ENCODE peak calls at places on chromosomes 1 and 21, in six cellular contexts. T is fibroblast of mammary gland, G is hepatocyte, K is GM20000, L is bronchial epithelial cell, W is adrenal gland. Z is an unnamed sample.

GRCh38 chr1:93446837-93447451 is 974 bp upstream of the FNBP1L start:
- DNase-seq in L (peak; percentile 93), T (peak; percentile 13), K (peak; percentile 20), G (peak; percentile 24), W (peak; percentile 31), Z (no peak)

GRCh38 chr21:30251781-30252180 is 31.0 kb downstream of the KRTAP24-1 start:
- DNase-seq in W (no peak), L (peak; percentile 82), K (no peak), T (peak; percentile 51), G (no peak), Z (no peak)

GRCh38 chr1:204637985-204638356 is 47.6 kb downstream of the LRRN2 start:
- DNase-seq in K (no peak), L (no peak), T (peak; percentile 48), W (no peak), G (peak; percentile 55), Z (no peak)

GRCh38 chr1:15704526-15705183 is 20.5 kb downstream of the PLEKHM2 start:
- DNase-seq in T (peak; percentile 59), K (no peak), L (no peak), W (no peak), G (no peak), Z (no peak)

GRCh38 chr1:233075045-233075444 is 124.6 kb downstream of the NTPCR start:
- DNase-seq in W (no peak), G (no peak), L (peak; percentile 76), K (no peak), T (peak; percentile 94), Z (peak; percentile 38)

GRCh38 chr1:116690809-116691323 is 23.3 kb upstream of the IGSF3 start:
- DNase-seq in L (no peak), K (no peak), T (no peak), G (peak; percentile 39), W (no peak), Z (no peak)

GRCh38 chr1:188988589-188988988 is 1489.1 kb downstream of the BRINP3 start:
- DNase-seq in K (no peak), L (no peak), T (no peak), G (no peak), W (no peak), Z (no peak)

GRCh38 chr1:110250018-110250417 is 39.9 kb downstream of the KCNC4 start:
- DNase-seq in T (no peak), W (no peak), K (no peak), L (no peak), G (no peak), Z (no peak)

GRCh38 chr1:41456847-41457540 is 27.5 kb downstream of the EDN2 start:
- DNase-seq in G (no peak), L (no peak), W (no peak), T (no peak), K (no peak), Z (no peak)

GRCh38 chr1:2529776-2530500 is at the start of gene HES5:
- DNase-seq in T (no peak), G (no peak), W (no peak), L (no peak), K (no peak), Z (no peak)

DNA sequence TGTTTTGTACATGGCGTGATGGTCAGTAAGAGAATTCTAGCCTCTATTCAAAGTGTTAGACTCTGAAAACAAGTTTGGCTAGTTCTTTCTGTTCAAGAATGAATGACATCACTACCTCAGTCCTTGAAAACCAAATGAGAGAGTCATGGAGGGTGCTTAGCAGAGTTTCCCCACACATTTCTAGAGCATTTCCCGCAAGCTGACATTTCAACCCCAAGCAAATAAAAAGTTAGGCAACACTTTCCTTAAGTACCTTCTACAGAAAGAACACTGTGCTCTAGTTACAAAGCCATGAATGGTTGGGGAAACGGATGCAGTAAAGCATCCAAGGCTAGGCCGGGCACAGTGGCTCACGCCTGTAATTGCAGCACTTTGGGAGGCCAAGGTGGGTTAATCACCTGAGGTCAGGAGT is 47.9 kb upstream of the SLC44A3 start:
- DNase-seq in K (no peak), L (peak; percentile 100), T (peak; percentile 73), G (peak; percentile 57), W (no peak), Z (no peak)
- TF ChIP-seq CTCF in K (no peak), L (no peak), T (no peak), G (no peak), W (no peak), Z (no peak)

GRCh38 chr1:234545512-234546386 is 64.2 kb downstream of the IRF2BP2 start:
- DNase-seq in W (no peak), T (no peak), G (peak; percentile 82), L (no peak), K (no peak), Z (no peak)
- TF ChIP-seq CTCF in W (no peak), T (no peak), G (no peak), L (no peak), K (no peak), Z (no peak)

GRCh38 chr1:229714964-229715603 is 89.0 kb downstream of the URB2 start:
- DNase-seq in W (peak; percentile 14), T (peak; percentile 31), K (no peak), L (peak; percentile 32), G (no peak), Z (no peak)
- TF ChIP-seq CTCF in W (no peak), T (peak; percentile 31), K (peak; percentile 46), L (peak; percentile 60), G (no peak), Z (peak; percentile 30)

GRCh38 chr21:42010507-42011493 is 640 bp upstream of the ZBTB21 start:
- DNase-seq in L (no peak), K (peak; percentile 44), G (peak; percentile 58), T (no peak), W (peak; percentile 57), Z (no peak)
- TF ChIP-seq CTCF in L (no peak), K (no peak), G (peak; percentile 14), T (no peak), W (no peak), Z (no peak)

DNA sequence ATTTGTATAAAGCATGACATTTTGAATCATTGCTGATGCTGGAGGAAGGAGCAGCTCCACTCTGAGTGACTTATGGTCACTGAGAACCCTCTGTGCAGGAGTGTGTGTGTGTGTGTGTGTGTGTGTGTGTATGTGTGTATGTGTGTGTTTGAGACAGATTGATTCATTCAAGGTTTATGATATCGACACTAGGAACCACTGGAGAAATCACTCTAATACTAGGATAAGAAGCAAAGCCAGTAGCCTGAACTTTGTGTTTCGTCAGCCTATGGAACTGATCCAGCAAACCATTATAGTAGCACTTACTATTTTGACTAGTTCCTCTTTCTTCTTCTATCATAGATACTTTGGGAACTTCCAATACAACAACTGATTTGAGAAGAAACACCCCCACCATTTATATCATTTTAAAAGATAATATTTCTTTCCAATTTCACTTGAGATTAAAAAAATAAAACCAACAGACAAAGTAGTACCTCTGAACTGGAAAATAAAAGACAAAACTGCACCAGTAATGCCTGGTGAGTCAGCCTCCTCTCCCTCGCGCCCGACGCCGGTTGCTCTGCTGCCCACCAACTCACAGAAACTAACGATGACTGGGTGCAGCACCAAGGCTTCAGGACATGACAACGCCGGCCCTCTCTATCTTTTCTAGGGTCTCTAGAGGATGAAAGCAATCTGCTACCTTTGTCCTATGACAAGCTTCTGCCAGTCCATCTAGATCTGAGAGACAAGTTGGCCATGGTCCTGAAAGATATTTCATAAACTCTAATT is 20.9 kb downstream of the SLAMF1 start:
- DNase-seq in W (no peak), G (no peak), K (no peak), T (no peak), L (no peak), Z (no peak)
- TF ChIP-seq CTCF in W (no peak), G (no peak), K (no peak), T (no peak), L (no peak), Z (no peak)

GRCh38 chr1:62334434-62334833 is 15.2 kb upstream of the KANK4 start:
- DNase-seq in G (no peak), W (no peak), K (no peak), L (no peak), T (no peak), Z (no peak)
- TF ChIP-seq CTCF in G (no peak), W (no peak), K (no peak), L (no peak), T (peak; percentile 9), Z (no peak)

DNA sequence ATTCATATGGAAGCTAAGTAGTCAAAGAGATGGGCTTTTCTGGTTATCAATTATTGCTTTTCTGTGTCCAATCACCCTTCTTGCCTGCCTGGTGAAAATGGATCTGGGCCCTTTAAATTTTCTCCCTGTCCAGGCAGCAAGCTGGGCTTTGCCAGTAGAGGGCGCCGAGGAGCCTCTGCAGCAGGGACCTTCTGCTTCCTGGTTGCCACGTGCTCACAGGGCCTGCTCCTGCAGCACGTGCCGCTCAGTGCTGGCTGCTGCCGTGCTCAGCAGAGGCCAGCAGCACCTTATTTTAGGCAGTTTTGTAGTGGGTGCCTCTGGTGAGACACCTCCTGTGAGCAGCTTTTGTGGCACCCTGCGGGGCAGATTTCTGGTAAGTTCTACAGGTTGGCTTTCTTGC is 4.0 kb downstream of the ACTL8 start:
- DNase-seq in T (no peak), K (no peak), L (no peak), W (no peak), G (no peak), Z (no peak)
- TF ChIP-seq CTCF in T (peak; percentile 33), K (peak; percentile 6), L (no peak), W (no peak), G (peak; percentile 9), Z (peak; percentile 7)

GRCh38 chr1:20470174-20470573 is 15.8 kb downstream of the CAMK2N1 start:
- DNase-seq in T (no peak), L (no peak), K (no peak), G (no peak), W (no peak), Z (no peak)

GRCh38 chr1:20466231-20466630 is 19.8 kb downstream of the CAMK2N1 start:
- DNase-seq in K (no peak), G (no peak), W (no peak), T (no peak), L (no peak), Z (no peak)

GRCh38 chr1:20472860-20473711 is 12.9 kb downstream of the CAMK2N1 start:
- DNase-seq in G (peak; percentile 88), T (peak; percentile 67), L (peak; percentile 39), W (peak; percentile 89), K (peak; percentile 73), Z (no peak)

GRCh38 chr1:20472121-20472520 is 13.9 kb downstream of the CAMK2N1 start:
- DNase-seq in K (no peak), W (no peak), T (no peak), G (no peak), L (no peak), Z (no peak)

DNA sequence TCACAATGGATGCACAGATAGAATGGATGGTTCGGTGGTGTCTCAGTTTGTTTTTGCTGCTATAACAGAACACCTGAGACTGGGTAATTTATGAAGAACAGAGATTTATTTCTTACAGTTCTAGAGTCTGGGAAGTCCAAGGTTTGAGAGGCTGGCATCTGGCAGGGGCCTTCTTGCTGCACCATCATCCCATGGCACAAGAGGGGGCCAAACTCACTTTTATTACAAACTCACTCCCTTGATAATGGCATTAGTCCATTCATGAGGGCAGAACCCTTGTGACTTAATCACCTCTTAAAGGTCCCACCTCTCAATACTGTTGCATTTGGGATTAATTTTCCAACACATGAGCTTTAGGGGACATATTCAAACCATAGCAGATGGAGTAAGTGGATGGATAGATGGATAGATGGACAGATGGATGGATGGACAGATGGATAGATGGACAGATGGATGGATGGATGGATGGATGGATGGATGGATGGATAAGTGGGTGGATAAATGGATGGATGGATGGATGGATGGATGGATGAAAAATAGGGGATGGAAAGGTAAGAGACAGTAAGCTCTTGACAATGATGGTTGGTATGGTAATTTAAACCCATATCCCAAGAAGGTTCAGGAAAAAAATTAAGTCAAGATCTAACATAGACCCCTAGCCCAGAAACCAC is 16.5 kb downstream of the CAMK2N1 start:
- DNase-seq in G (no peak), T (no peak), W (peak; percentile 17), K (no peak), L (no peak), Z (no peak)
- TF ChIP-seq CTCF in G (no peak), T (no peak), W (no peak), K (no peak), L (no peak), Z (no peak)